ENCODE peak calls at places on chromosomes 7 and 10, in six cellular contexts. F, P, D, W, I and N are unnamed samples.

GRCh38 chr7:155490697-155491628 is 33.0 kb downstream of the EN2 start:
- DNase-seq in F (no peak), P (no peak), D (no peak), W (peak; percentile 63), I (peak; percentile 88), N (no peak)

GRCh38 chr10:89219512-89220218 is 12.5 kb upstream of the CH25H start:
- DNase-seq in F (no peak), P (no peak), D (no peak), W (no peak), I (no peak), N (peak; percentile 84)

GRCh38 chr7:116271161-116271979 is 61.0 kb downstream of the TES start:
- DNase-seq in F (peak; percentile 79), P (peak; percentile 94), D (no peak), W (no peak), I (no peak), N (no peak)

GRCh38 chr7:44482502-44483485 is 7.7 kb downstream of the NUDCD3 start:
- DNase-seq in F (no peak), P (no peak), D (no peak), W (no peak), I (no peak), N (no peak)

GRCh38 chr7:66877577-66878300 is 43.3 kb upstream of the TMEM248 start:
- DNase-seq in F (peak; percentile 3), P (peak; percentile 8), D (no peak), W (no peak), I (no peak), N (no peak)

GRCh38 chr7:98399903-98400537 is 870 bp downstream of the BAIAP2L1 start:
- DNase-seq in F (no peak), P (no peak), D (peak; percentile 52), W (no peak), I (no peak), N (peak; percentile 31)

GRCh38 chr10:48199580-48200377 is 74.7 kb downstream of the FRMPD2 start:
- DNase-seq in F (peak; percentile 85), P (peak; percentile 64), D (no peak), W (no peak), I (no peak), N (no peak)

GRCh38 chr7:103524042-103524907 is 78.3 kb upstream of the SLC26A5 start:
- DNase-seq in F (peak; percentile 67), P (peak; percentile 66), D (peak; percentile 29), W (no peak), I (no peak), N (no peak)

GRCh38 chr10:43375401-43376020 is 4.1 kb downstream of the FXYD4 start:
- DNase-seq in F (no peak), P (no peak), D (no peak), W (peak; percentile 35), I (peak; percentile 67), N (no peak)

GRCh38 chr10:89278034-89278535 is 23.8 kb upstream of the IFIT2 start:
- DNase-seq in F (peak; percentile 95), P (peak; percentile 97), D (no peak), W (no peak), I (no peak), N (no peak)

GRCh38 chr7:6531492-6532279 is 19.6 kb downstream of the GRID2IP start:
- DNase-seq in F (no peak), P (no peak), D (no peak), W (no peak), I (no peak), N (no peak)

GRCh38 chr7:84017653-84018052 is 176.9 kb downstream of the SEMA3A start:
- DNase-seq in F (no peak), P (no peak), D (no peak), W (no peak), I (no peak), N (no peak)

DNA sequence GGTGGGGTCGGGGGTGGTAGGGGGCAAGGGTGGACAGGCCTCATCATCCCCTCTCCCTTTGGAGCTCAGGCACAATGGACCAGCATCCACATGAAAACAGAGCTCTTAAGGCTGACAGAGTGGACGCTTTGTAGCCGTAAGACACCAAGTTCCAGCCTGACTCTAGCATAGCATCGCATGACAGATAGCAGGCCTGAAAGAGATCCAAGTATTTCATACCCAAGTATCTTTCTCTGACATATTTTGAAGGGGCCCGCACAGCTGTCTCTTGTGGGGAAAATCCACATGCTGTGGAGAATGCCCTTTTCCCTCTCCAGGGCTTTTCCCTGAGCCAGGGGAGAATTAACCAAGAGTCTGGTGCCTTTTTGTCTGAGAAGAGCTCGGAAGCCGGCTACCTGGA is 51.1 kb downstream of the CFAP46 start:
- DNase-seq in F (peak; percentile 64), P (no peak), D (no peak), W (peak; percentile 12), I (peak; percentile 19), N (no peak)
- H3K4me3 ChIP-seq in F (no peak overlapping the region), P (no peak overlapping the region), D (no peak overlapping the region), W (no peak overlapping the region), I (no peak overlapping the region), N (no peak overlapping the region)

DNA sequence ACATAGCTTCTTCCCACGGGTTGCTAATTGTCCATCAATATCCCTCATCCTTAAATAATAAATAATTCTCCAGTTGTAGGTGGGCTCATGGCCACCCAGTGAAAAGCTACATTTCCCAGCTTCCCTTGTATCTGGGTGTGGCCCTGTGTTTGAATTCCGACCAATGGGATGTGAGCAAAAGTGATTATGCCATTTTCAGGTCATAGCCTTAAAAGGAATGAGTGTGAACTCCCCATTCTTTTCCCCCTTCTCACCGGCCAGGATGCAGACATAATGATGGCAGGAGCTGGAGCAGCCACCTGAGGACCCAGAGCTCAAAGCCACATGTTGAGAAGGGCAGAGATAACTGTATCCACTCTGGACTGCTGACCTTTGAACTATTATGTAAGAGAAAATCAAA is 30.3 kb upstream of the CALU start:
- DNase-seq in F (no peak), P (no peak), D (no peak), W (no peak), I (no peak), N (no peak)
- H3K4me3 ChIP-seq in F (no peak overlapping the region), P (no peak overlapping the region), D (no peak overlapping the region), W (no peak overlapping the region), I (no peak overlapping the region), N (no peak overlapping the region)

DNA sequence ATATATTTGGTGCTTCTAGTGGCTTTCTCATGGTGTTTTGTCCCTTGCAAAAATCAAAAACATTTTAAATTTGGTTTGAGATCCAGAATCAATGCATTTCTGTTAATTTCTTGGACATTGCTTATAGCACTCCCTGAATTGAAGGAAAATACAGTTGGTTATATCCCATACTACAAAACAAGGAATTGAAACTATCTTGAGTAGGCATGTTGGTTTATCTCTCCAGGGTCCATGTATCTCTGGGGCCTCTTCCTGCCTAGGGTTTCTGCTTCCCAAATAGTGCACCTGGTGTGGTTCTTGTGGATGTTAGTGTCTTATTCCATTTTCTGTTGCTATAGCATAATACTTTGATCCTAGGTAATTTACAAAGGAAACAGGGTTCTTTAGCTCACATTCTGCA is 212.4 kb downstream of the CAMK1D start:
- DNase-seq in F (no peak), P (no peak), D (no peak), W (no peak), I (no peak), N (no peak)
- H3K4me3 ChIP-seq in F (no peak overlapping the region), P (no peak overlapping the region), D (no peak overlapping the region), W (no peak overlapping the region), I (no peak overlapping the region), N (no peak overlapping the region)

DNA sequence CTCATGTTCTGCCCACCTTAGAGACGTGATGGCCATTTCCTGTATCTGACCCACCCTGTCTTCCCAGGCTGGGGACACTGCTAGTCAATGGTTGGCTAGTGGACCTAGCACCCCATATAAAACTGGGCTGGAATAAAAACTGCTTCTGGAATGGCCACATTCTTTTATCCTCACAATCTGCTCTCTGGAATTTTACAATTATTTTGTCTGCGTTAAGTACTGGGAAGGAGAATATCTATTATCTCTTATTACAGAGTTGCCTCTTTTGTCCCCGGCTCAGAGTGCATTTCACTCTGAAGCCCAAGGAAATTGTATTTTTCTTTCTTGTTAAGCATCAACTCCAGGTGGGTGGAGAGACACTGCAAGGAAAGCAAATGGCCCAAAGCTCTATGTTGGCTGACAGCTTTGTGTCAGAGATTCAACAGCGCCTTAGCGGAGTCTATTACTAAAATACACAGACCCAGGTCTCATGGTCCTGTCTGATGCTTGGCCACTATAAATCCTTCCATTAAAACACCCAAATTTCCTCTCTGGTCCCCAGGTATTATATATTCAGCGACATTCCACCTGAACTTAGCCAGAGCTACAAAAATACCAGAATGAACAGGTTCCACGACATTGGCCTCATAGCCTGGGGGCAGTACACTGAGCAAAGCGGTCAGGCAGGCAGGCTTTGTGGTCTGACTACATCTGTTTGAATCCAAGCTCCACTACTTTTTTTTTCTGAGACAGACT is 121.7 kb downstream of the PRPF18 start:
- DNase-seq in F (no peak), P (no peak), D (no peak), W (no peak), I (no peak), N (no peak)
- H3K4me3 ChIP-seq in F (no peak overlapping the region), P (peak overlapping the region; percentile 58), D (no peak overlapping the region), W (no peak overlapping the region), I (no peak overlapping the region), N (no peak overlapping the region)